ENCODE peak calls at places on chromosome 11, in six cellular contexts. L is neural crest cell; T is NCI-H1092; Q is globus pallidus; G is activated T-cell treated with anti-CD3 and anti-CD28 coated beads for 48 hours; H is effector memory CD4-positive, alpha-beta T cell. V is an unnamed sample.

GRCh38 chr11:100640646-100641045 is 46.4 kb upstream of the ARHGAP42 start:
- DNase-seq in L (no peak), T (peak), Q (no peak), G (no peak), H (no peak), V (no peak)

GRCh38 chr11:121797496-121797895 is 318.5 kb downstream of the BLID start:
- DNase-seq in L (no peak), T (no peak), Q (no peak), G (no peak), H (no peak), V (no peak)

GRCh38 chr11:118903204-118904015 is 19.7 kb downstream of the CXCR5 start:
- DNase-seq in L (no peak), T (no peak), Q (no peak), G (no peak), H (no peak), V (no peak)

GRCh38 chr11:61071208-61071681 is 31.0 kb upstream of the CD5 start:
- DNase-seq in L (no peak), T (no peak), Q (no peak), G (no peak), H (peak), V (no peak)

GRCh38 chr11:84626256-84626655 is 1000.9 kb downstream of the DLG2 start:
- DNase-seq in L (no peak), T (no peak), Q (no peak), G (no peak), H (no peak), V (no peak)

GRCh38 chr11:21412652-21413383 is 743.4 kb downstream of the NELL1 start:
- DNase-seq in L (no peak), T (no peak), Q (no peak), G (no peak), H (no peak), V (no peak)

GRCh38 chr11:70108250-70108649 is 30.1 kb downstream of the ANO1 start:
- DNase-seq in L (no peak), T (no peak), Q (no peak), G (no peak), H (no peak), V (no peak)

GRCh38 chr11:18457435-18457834 is 1.8 kb downstream of the LDHAL6A start:
- DNase-seq in L (no peak), T (no peak), Q (no peak), G (no peak), H (no peak), V (no peak)

GRCh38 chr11:92865352-92865751 is 104.1 kb upstream of the MTNR1B start:
- DNase-seq in L (no peak), T (no peak), Q (no peak), G (no peak), H (no peak), V (no peak)

GRCh38 chr11:111565111-111565720 is 24.7 kb downstream of the LAYN start:
- DNase-seq in L (peak), T (peak), Q (peak), G (peak), H (peak), V (peak)

GRCh38 chr11:1055109-1055703 is 18.7 kb upstream of the MUC6 start:
- DNase-seq in L (no peak), T (no peak), Q (no peak), G (no peak), H (no peak), V (no peak)

V was measured in HEK293T.